ENCODE peak calls at places on chromosome 6, in four cellular contexts. H is hippocampal formation; T is activated CD4-positive, alpha-beta T cell treated with anti-CD3 and anti-CD28 coated beads for 1 hour; O is A172. L is an unnamed sample.

GRCh38 chr6:107864235-107864970 is 40.3 kb upstream of the SCML4 start:
- DNase-seq in H (no peak), T (no peak), O (no peak), L (no peak)

GRCh38 chr6:84271086-84271716 is 43.8 kb upstream of the CEP162 start:
- DNase-seq in H (no peak), T (no peak), O (no peak), L (no peak)

GRCh38 chr6:129621252-129621651 is 88.7 kb downstream of the ARHGAP18 start:
- DNase-seq in H (no peak), T (no peak), O (no peak), L (no peak)

GRCh38 chr6:41568585-41569384 is 22.6 kb downstream of the FOXP4 start:
- DNase-seq in H (no peak), T (no peak), O (no peak), L (no peak)

GRCh38 chr6:165260462-165260861 is 48.9 kb downstream of the C6orf118 start:
- DNase-seq in H (no peak), T (no peak), O (no peak), L (no peak)

GRCh38 chr6:117932001-117932400 is 24.9 kb downstream of the SLC35F1 start:
- DNase-seq in H (no peak), T (no peak), O (no peak), L (no peak)

GRCh38 chr6:140833396-140833795 is 1299.3 kb upstream of the GJE1 start:
- DNase-seq in H (no peak), T (no peak), O (no peak), L (no peak)

GRCh38 chr6:80143312-80143960 is 37.0 kb downstream of the BCKDHB start:
- DNase-seq in H (peak; percentile 6), T (no peak), O (peak; percentile 87), L (peak; percentile 8)

GRCh38 chr6:26362093-26362835 is 2.7 kb upstream of the BTN3A2 start:
- DNase-seq in H (no peak), T (no peak), O (no peak), L (no peak)

GRCh38 chr6:135901776-135902524 is 50.4 kb downstream of the PDE7B start:
- DNase-seq in H (no peak), T (no peak), O (no peak), L (no peak)

GRCh38 chr6:17919494-17919893 is 67.9 kb downstream of the KIF13A start:
- DNase-seq in H (no peak), T (no peak), O (no peak), L (no peak)

GRCh38 chr6:113860165-113860955 is 3.2 kb downstream of the MARCKS start:
- DNase-seq in H (peak; percentile 18), T (no peak), O (no peak), L (no peak)

GRCh38 chr6:6315660-6316059 is 4.8 kb downstream of the F13A1 start:
- DNase-seq in H (no peak), T (no peak), O (peak; percentile 8), L (peak; percentile 14)

GRCh38 chr6:88519227-88520019 is 353.3 kb upstream of the CNR1 start:
- DNase-seq in H (no peak), T (no peak), O (no peak), L (no peak)

GRCh38 chr6:39295538-39295937 is 18.7 kb downstream of the KCNK17 start:
- DNase-seq in H (no peak), T (no peak), O (no peak), L (no peak)

GRCh38 chr6:111631018-111631417 is 25.3 kb upstream of the TRAF3IP2 start:
- DNase-seq in H (no peak), T (no peak), O (no peak), L (no peak)

GRCh38 chr6:33384581-33385020 is 7.0 kb upstream of the KIFC1 start:
- DNase-seq in H (no peak), T (no peak), O (peak; percentile 52), L (no peak)

GRCh38 chr6:5671162-5671561 is 335.6 kb downstream of the NRN1 start:
- DNase-seq in H (peak; percentile 17), T (no peak), O (no peak), L (no peak)

GRCh38 chr6:52103661-52104060 is 16.2 kb upstream of the PKHD1 start:
- DNase-seq in H (no peak), T (no peak), O (no peak), L (no peak)

GRCh38 chr6:104484191-104484590 is 375.5 kb downstream of the HACE1 start:
- DNase-seq in H (no peak), T (no peak), O (no peak), L (no peak)

GRCh38 chr6:27471365-27472115 is 1.4 kb downstream of the ZNF184 start:
- DNase-seq in H (no peak), T (no peak), O (peak; percentile 0), L (no peak)

GRCh38 chr6:79077680-79078056 is 386 bp downstream of the PHIP start:
- DNase-seq in H (no peak), T (no peak), O (no peak), L (no peak)

GRCh38 chr6:38052035-38052434 is 232.5 kb downstream of the ZFAND3 start:
- DNase-seq in H (no peak), T (no peak), O (no peak), L (no peak)

L was measured in amygdala.